ENCODE peak calls at places on chromosome 15, in five cellular contexts. T, N, C, O and X are unnamed samples.

GRCh38 chr15:28975766-28976179 is 90.0 kb downstream of the APBA2 start:
- DNase-seq in T (peak), C (peak), O (no peak), N (no peak), X (peak)

GRCh38 chr15:58003810-58004209 is 61.7 kb downstream of the ALDH1A2 start:
- DNase-seq in C (no peak), O (no peak), T (no peak), N (no peak), X (no peak)

GRCh38 chr15:57495037-57495436 is 96.7 kb upstream of the MYZAP start:
- DNase-seq in N (no peak), O (no peak), T (no peak), C (no peak), X (no peak)

GRCh38 chr15:38650384-38650783 is 85.8 kb upstream of the RASGRP1 start:
- DNase-seq in C (no peak), O (no peak), N (no peak), T (no peak), X (no peak)

GRCh38 chr15:89452330-89452836 is 44.0 kb downstream of the RHCG start:
- DNase-seq in O (no peak), N (no peak), C (no peak), T (no peak), X (no peak)

GRCh38 chr15:98070132-98070531 is 109.6 kb downstream of the ARRDC4 start:
- DNase-seq in N (no peak), C (no peak), O (no peak), T (no peak), X (no peak)

GRCh38 chr15:90138071-90138833 is 36.0 kb upstream of the IDH2 start:
- DNase-seq in T (no peak), C (no peak), O (peak), N (no peak), X (no peak)

GRCh38 chr15:87591521-87591920 is 665.0 kb downstream of the NTRK3 start:
- DNase-seq in C (no peak), O (no peak), T (no peak), N (no peak), X (no peak)

GRCh38 chr15:29071907-29072273 is 186.1 kb downstream of the APBA2 start:
- DNase-seq in C (no peak), N (no peak), T (no peak), O (no peak), X (no peak)

GRCh38 chr15:40755821-40756220 is 767 bp upstream of the RMDN3 start:
- DNase-seq in N (no peak), C (no peak), T (no peak), O (no peak), X (no peak)

GRCh38 chr15:93182806-93183205 is 93.8 kb upstream of the RGMA start:
- DNase-seq in N (no peak), O (no peak), T (no peak), C (no peak), X (no peak)

GRCh38 chr15:70584838-70585706 is 178.3 kb downstream of the UACA start:
- DNase-seq in C (peak), O (no peak), T (no peak), N (peak), X (no peak)

GRCh38 chr15:56385908-56386307 is 20.7 kb downstream of the TEX9 start:
- DNase-seq in N (no peak), O (no peak), C (no peak), T (no peak), X (no peak)

DNA sequence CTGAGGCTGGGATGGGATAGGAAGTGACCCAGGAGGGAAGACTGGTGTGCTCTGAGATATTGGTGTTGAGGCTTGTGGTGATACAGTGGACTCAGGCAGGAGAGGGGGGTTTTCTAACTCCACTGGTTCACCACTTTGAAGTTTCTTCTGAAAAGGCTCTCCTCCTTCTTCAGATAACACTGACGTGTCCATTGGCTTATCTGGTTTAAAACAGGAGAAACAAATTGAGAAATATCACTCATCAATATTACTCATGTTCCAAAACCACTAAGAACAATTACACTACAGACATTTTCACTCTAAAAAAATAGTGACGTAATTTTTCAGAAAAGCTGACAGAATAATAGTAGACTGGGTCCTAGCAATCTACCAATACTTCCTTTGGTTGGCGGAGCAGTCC is 23.1 kb downstream of the TP53BP1 start:
- DNase-seq in C (no peak), N (no peak), T (no peak), O (no peak), X (peak)
- TF ChIP-seq CTCF in C (no peak), N (no peak), T (no peak), O (no peak), X (no peak)

GRCh38 chr15:63611217-63611616 is 14.0 kb downstream of the FBXL22 start:
- DNase-seq in N (no peak), C (no peak), T (no peak), O (no peak), X (no peak)
- H3K27ac ChIP-seq in N (peak), C (peak), T (no peak), O (peak), X (no peak)

DNA sequence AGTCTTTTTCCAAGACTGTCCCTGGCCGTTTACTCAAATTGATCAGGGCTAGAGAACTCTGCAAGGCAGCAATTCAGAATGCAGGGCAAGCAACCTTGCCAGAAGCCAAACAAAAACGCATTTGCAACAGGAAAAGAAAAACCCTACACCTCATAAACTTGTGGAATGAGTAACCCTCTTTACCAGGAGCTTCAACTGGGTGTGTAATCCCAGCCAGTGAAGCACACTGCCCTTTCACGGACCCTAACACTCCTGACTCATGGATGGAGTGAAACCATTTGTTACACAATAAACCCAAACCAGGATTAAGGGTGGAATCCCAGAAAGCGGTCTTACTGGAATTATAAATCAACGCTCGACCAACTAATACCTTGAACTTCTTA is 14.8 kb upstream of the LDHAL6B start:
- DNase-seq in N (no peak), C (peak), O (no peak), T (peak), X (peak)
- H3K4me3 ChIP-seq in N (no peak), C (peak), O (no peak), T (no peak), X (peak)

GRCh38 chr15:24857777-24858176 is 97.0 kb upstream of the SNRPN start:
- DNase-seq in C (no peak), T (peak), O (no peak), N (no peak), X (no peak)

GRCh38 chr15:24861014-24861690 is 93.6 kb upstream of the SNRPN start:
- DNase-seq in O (no peak), C (no peak), T (no peak), N (no peak), X (no peak)

GRCh38 chr15:24856397-24857093 is 98.2 kb upstream of the SNRPN start:
- DNase-seq in O (peak), C (no peak), N (no peak), T (peak), X (no peak)

GRCh38 chr15:24858737-24859601 is 95.8 kb upstream of the SNRPN start:
- DNase-seq in C (no peak), N (no peak), O (no peak), T (peak), X (no peak)

DNA sequence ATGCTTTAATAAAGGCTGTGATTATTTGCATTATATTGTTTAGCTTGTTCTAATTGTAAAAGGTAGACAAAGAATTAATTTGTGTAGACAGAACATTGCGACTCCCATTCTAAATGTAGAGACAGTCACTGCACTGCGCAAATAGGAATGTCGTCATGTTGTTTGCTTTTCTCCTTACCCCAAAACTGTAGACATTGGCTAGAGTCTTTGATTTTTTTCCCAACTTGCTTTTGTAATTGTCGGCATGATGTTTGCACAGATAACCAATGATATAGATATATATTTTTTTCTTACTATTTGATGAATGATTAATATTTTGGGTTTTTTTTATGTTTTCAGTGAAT is 97.7 kb upstream of the SNRPN start:
- DNase-seq in C (no peak), T (peak), O (no peak), N (no peak), X (no peak)
- TF ChIP-seq CTCF in C (no peak), T (no peak), O (no peak), N (no peak), X (no peak)

GRCh38 chr15:75067123-75067854 is 43.9 kb downstream of the PPCDC start:
- DNase-seq in T (peak), N (no peak), O (no peak), C (no peak), X (peak)
- H3K27ac ChIP-seq in T (no peak), N (no peak), O (no peak), C (no peak), X (peak)

DNA sequence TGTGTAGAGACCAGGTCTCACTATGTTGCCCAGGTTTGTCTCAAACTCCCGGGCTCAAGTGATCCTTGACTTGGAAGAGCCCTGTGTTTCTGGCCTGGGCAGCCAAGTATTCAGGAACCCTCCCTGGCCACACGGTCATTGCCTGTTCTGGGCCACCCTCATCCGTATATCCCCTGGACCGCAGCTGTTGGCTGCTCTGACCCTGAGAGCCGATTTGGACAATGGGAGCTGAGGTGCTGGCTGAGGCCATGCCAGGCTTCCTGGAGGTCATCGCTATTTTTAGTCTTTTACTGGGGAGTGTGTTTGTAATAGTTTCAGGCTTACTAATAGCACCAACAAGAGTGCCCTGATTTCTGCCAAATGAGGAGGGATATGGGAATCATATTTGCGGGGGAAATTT is 60.7 kb downstream of the ADAMTS7 start:
- DNase-seq in T (no peak), O (no peak), N (no peak), C (no peak), X (no peak)
- H3K4me3 ChIP-seq in T (no peak), O (peak), N (peak), C (peak), X (no peak)

DNA sequence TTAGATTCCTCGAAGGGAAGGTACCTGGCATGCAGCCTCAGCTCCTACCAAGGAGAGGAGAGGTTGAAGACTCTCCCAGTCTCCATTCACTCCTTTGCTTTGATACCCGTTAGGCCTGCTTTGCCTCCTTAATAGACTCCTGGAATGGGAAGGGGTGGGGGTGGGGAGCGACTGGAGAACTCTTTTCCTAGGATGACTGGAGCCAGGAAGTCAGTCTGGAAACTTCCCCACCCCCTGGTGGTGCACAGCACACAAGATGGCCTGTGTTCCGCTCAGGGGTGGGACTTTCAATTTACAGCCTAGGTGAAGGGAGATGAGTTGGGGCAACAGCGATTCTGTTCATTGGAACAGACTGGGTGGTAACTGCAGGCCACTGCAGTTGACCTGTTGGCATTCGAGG is 21.4 kb upstream of the CELF6 start:
- DNase-seq in O (no peak), C (no peak), T (no peak), N (no peak), X (no peak)
- TF ChIP-seq CTCF in O (no peak), C (peak), T (peak), N (no peak), X (peak)